ENCODE peak calls at places on chromosomes 7 and 10, in six cellular contexts. E is naive B cell, I is HTR-8/SVneo, K is EL, B is RPMI7951, D is OCI-M1. U is an unnamed sample.

GRCh38 chr10:30398193-30398592 is 35.8 kb upstream of the MAP3K8 start:
- DNase-seq in E (no peak), I (no peak), K (no peak), B (no peak), D (no peak), U (no peak)

GRCh38 chr7:95527033-95527775 is 41.5 kb downstream of the ASB4 start:
- DNase-seq in E (peak), I (peak), K (peak), B (peak), D (peak), U (peak)

GRCh38 chr7:77529279-77529678 is 7.8 kb upstream of the PTPN12 start:
- DNase-seq in E (no peak), I (no peak), K (no peak), B (no peak), D (peak), U (no peak)

GRCh38 chr7:100493476-100494264 is 9.9 kb downstream of the NYAP1 start:
- DNase-seq in E (no peak), I (no peak), K (no peak), B (no peak), D (no peak), U (peak)

GRCh38 chr10:51048792-51049191 is 25.5 kb upstream of the PRKG1 start:
- DNase-seq in E (no peak), I (no peak), K (no peak), B (no peak), D (no peak), U (no peak)

GRCh38 chr7:121490309-121490708 is 94.2 kb upstream of the FAM3C start:
- DNase-seq in E (no peak), I (no peak), K (no peak), B (no peak), D (no peak), U (no peak)

GRCh38 chr7:34652784-34653183 is 5.2 kb upstream of the NPSR1 start:
- DNase-seq in E (no peak), I (no peak), K (peak), B (peak), D (no peak), U (no peak)

GRCh38 chr7:41135511-41135910 is 567.4 kb downstream of the INHBA start:
- DNase-seq in E (no peak), I (no peak), K (no peak), B (no peak), D (no peak), U (no peak)

GRCh38 chr7:152050547-152050971 is 25.1 kb downstream of the GALNT11 start:
- DNase-seq in E (no peak), I (no peak), K (no peak), B (peak), D (no peak), U (no peak)

GRCh38 chr10:26540601-26541000 is 102.5 kb downstream of the APBB1IP start:
- DNase-seq in E (peak), I (no peak), K (no peak), B (peak), D (peak), U (no peak)

GRCh38 chr7:35257251-35258124 is 3.6 kb upstream of the TBX20 start:
- DNase-seq in E (no peak), I (no peak), K (no peak), B (no peak), D (no peak), U (no peak)

U was measured in endothelial cell of umbilical vein.